ENCODE peak calls at places on chromosomes 11 and 22, in seven cellular contexts. One of them, this sample, is unnamed.

GRCh38 chr11:124950606-124951330 is 3.2 kb upstream of the CCDC15 start:
- DNase-seq in HT1080: peak
- DNase-seq in foreskin fibroblast: no peak
- DNase-seq in NCI-H2107: no peak
- DNase-seq in CD8-positive, alpha-beta T cell: no peak
- DNase-seq in CD4-positive, alpha-beta T cell: peak
- DNase-seq in fibroblast of the conjunctiva: no peak
- DNase-seq in this sample: no peak

GRCh38 chr11:32487270-32487669 is 51.9 kb upstream of the WT1 start:
- DNase-seq in CD8-positive, alpha-beta T cell: no peak
- DNase-seq in HT1080: no peak
- DNase-seq in foreskin fibroblast: no peak
- DNase-seq in NCI-H2107: no peak
- DNase-seq in CD4-positive, alpha-beta T cell: no peak
- DNase-seq in fibroblast of the conjunctiva: no peak
- DNase-seq in this sample: no peak

GRCh38 chr22:25420471-25420924 is 144.0 kb upstream of the GRK3 start:
- DNase-seq in CD4-positive, alpha-beta T cell: no peak
- DNase-seq in fibroblast of the conjunctiva: no peak
- DNase-seq in foreskin fibroblast: no peak
- DNase-seq in NCI-H2107: no peak
- DNase-seq in CD8-positive, alpha-beta T cell: no peak
- DNase-seq in HT1080: no peak
- DNase-seq in this sample: no peak

GRCh38 chr22:23516304-23516703 is 63.8 kb downstream of the IGLL1 start:
- DNase-seq in CD8-positive, alpha-beta T cell: no peak
- DNase-seq in NCI-H2107: no peak
- DNase-seq in foreskin fibroblast: no peak
- DNase-seq in fibroblast of the conjunctiva: no peak
- DNase-seq in HT1080: no peak
- DNase-seq in CD4-positive, alpha-beta T cell: no peak
- DNase-seq in this sample: no peak

GRCh38 chr11:117819096-117820040 is 5.2 kb downstream of the FXYD2 start:
- DNase-seq in foreskin fibroblast: peak
- DNase-seq in NCI-H2107: peak
- DNase-seq in HT1080: peak
- DNase-seq in CD4-positive, alpha-beta T cell: no peak
- DNase-seq in fibroblast of the conjunctiva: peak
- DNase-seq in CD8-positive, alpha-beta T cell: no peak
- DNase-seq in this sample: no peak

GRCh38 chr22:43378011-43378704 is 33.7 kb upstream of the MPPED1 start:
- DNase-seq in CD4-positive, alpha-beta T cell: no peak
- DNase-seq in foreskin fibroblast: no peak
- DNase-seq in NCI-H2107: no peak
- DNase-seq in fibroblast of the conjunctiva: no peak
- DNase-seq in HT1080: no peak
- DNase-seq in CD8-positive, alpha-beta T cell: no peak
- DNase-seq in this sample: no peak

GRCh38 chr22:48316876-48317250 is 1510.8 kb downstream of the BRD1 start:
- DNase-seq in HT1080: no peak
- DNase-seq in fibroblast of the conjunctiva: no peak
- DNase-seq in foreskin fibroblast: no peak
- DNase-seq in CD4-positive, alpha-beta T cell: no peak
- DNase-seq in NCI-H2107: no peak
- DNase-seq in CD8-positive, alpha-beta T cell: no peak
- DNase-seq in this sample: no peak

GRCh38 chr11:111088872-111089271 is 156.7 kb upstream of the POU2AF2 start:
- DNase-seq in CD8-positive, alpha-beta T cell: no peak
- DNase-seq in NCI-H2107: no peak
- DNase-seq in CD4-positive, alpha-beta T cell: no peak
- DNase-seq in fibroblast of the conjunctiva: no peak
- DNase-seq in HT1080: no peak
- DNase-seq in foreskin fibroblast: no peak
- DNase-seq in this sample: no peak

GRCh38 chr11:95499516-95500135 is 268.6 kb upstream of the SESN3 start:
- DNase-seq in foreskin fibroblast: peak
- DNase-seq in NCI-H2107: no peak
- DNase-seq in fibroblast of the conjunctiva: no peak
- DNase-seq in CD8-positive, alpha-beta T cell: no peak
- DNase-seq in CD4-positive, alpha-beta T cell: no peak
- DNase-seq in HT1080: peak
- DNase-seq in this sample: no peak

GRCh38 chr11:68542617-68543016 is 82.1 kb downstream of the PPP6R3 start:
- DNase-seq in CD4-positive, alpha-beta T cell: no peak
- DNase-seq in NCI-H2107: no peak
- DNase-seq in HT1080: peak
- DNase-seq in foreskin fibroblast: peak
- DNase-seq in fibroblast of the conjunctiva: peak
- DNase-seq in CD8-positive, alpha-beta T cell: no peak
- DNase-seq in this sample: no peak

GRCh38 chr11:114058026-114058706 is 1.3 kb upstream of the ZBTB16 start:
- DNase-seq in NCI-H2107: no peak
- DNase-seq in CD4-positive, alpha-beta T cell: no peak
- DNase-seq in CD8-positive, alpha-beta T cell: no peak
- DNase-seq in foreskin fibroblast: no peak
- DNase-seq in HT1080: no peak
- DNase-seq in fibroblast of the conjunctiva: no peak
- DNase-seq in this sample: no peak

GRCh38 chr22:31139866-31140716 is at the start of gene PLA2G3:
- DNase-seq in fibroblast of the conjunctiva: peak
- DNase-seq in CD8-positive, alpha-beta T cell: no peak
- DNase-seq in foreskin fibroblast: peak
- DNase-seq in CD4-positive, alpha-beta T cell: no peak
- DNase-seq in HT1080: peak
- DNase-seq in NCI-H2107: peak
- DNase-seq in this sample: no peak

GRCh38 chr11:57340228-57340627 is 2.1 kb downstream of the P2RX3 start:
- DNase-seq in NCI-H2107: no peak
- DNase-seq in CD8-positive, alpha-beta T cell: no peak
- DNase-seq in CD4-positive, alpha-beta T cell: no peak
- DNase-seq in fibroblast of the conjunctiva: no peak
- DNase-seq in foreskin fibroblast: peak
- DNase-seq in HT1080: no peak
- DNase-seq in this sample: no peak

GRCh38 chr11:119370486-119371046 is 10.9 kb downstream of the USP2 start:
- DNase-seq in CD8-positive, alpha-beta T cell: no peak
- DNase-seq in foreskin fibroblast: peak
- DNase-seq in HT1080: no peak
- DNase-seq in NCI-H2107: no peak
- DNase-seq in CD4-positive, alpha-beta T cell: no peak
- DNase-seq in fibroblast of the conjunctiva: no peak
- DNase-seq in this sample: no peak

GRCh38 chr11:73553266-73553665 is 44.6 kb downstream of the FAM168A start:
- DNase-seq in CD4-positive, alpha-beta T cell: no peak
- DNase-seq in fibroblast of the conjunctiva: no peak
- DNase-seq in CD8-positive, alpha-beta T cell: no peak
- DNase-seq in foreskin fibroblast: peak
- DNase-seq in NCI-H2107: no peak
- DNase-seq in HT1080: no peak
- DNase-seq in this sample: no peak

GRCh38 chr11:122796128-122796717 is 42.1 kb upstream of the CRTAM start:
- DNase-seq in HT1080: peak
- DNase-seq in CD8-positive, alpha-beta T cell: peak
- DNase-seq in NCI-H2107: no peak
- DNase-seq in CD4-positive, alpha-beta T cell: peak
- DNase-seq in fibroblast of the conjunctiva: no peak
- DNase-seq in foreskin fibroblast: peak
- DNase-seq in this sample: peak

GRCh38 chr11:68584097-68584496 is 100.2 kb upstream of the GAL start:
- DNase-seq in foreskin fibroblast: peak
- DNase-seq in CD8-positive, alpha-beta T cell: peak
- DNase-seq in fibroblast of the conjunctiva: no peak
- DNase-seq in HT1080: peak
- DNase-seq in NCI-H2107: no peak
- DNase-seq in CD4-positive, alpha-beta T cell: peak
- DNase-seq in this sample: peak

GRCh38 chr11:59208956-59209355 is 3.8 kb downstream of the MPEG1 start:
- DNase-seq in HT1080: no peak
- DNase-seq in foreskin fibroblast: no peak
- DNase-seq in CD8-positive, alpha-beta T cell: no peak
- DNase-seq in NCI-H2107: no peak
- DNase-seq in fibroblast of the conjunctiva: no peak
- DNase-seq in CD4-positive, alpha-beta T cell: no peak
- DNase-seq in this sample: no peak

GRCh38 chr11:130180491-130180890 is 20.9 kb downstream of the ST14 start:
- DNase-seq in HT1080: no peak
- DNase-seq in fibroblast of the conjunctiva: no peak
- DNase-seq in CD4-positive, alpha-beta T cell: no peak
- DNase-seq in foreskin fibroblast: peak
- DNase-seq in NCI-H2107: no peak
- DNase-seq in CD8-positive, alpha-beta T cell: no peak
- DNase-seq in this sample: no peak

GRCh38 chr11:80698646-80699045 is 1257.8 kb upstream of the TENM4 start:
- DNase-seq in foreskin fibroblast: no peak
- DNase-seq in fibroblast of the conjunctiva: no peak
- DNase-seq in CD4-positive, alpha-beta T cell: no peak
- DNase-seq in CD8-positive, alpha-beta T cell: no peak
- DNase-seq in HT1080: no peak
- DNase-seq in NCI-H2107: no peak
- DNase-seq in this sample: no peak

GRCh38 chr22:42296381-42296853 is 26.0 kb upstream of the TCF20 start:
- DNase-seq in foreskin fibroblast: no peak
- DNase-seq in CD8-positive, alpha-beta T cell: no peak
- DNase-seq in fibroblast of the conjunctiva: no peak
- DNase-seq in NCI-H2107: no peak
- DNase-seq in HT1080: peak
- DNase-seq in CD4-positive, alpha-beta T cell: peak
- DNase-seq in this sample: no peak

GRCh38 chr11:61579398-61580291 is 1.2 kb downstream of the SYT7 start:
- DNase-seq in NCI-H2107: no peak
- DNase-seq in fibroblast of the conjunctiva: no peak
- DNase-seq in CD4-positive, alpha-beta T cell: no peak
- DNase-seq in foreskin fibroblast: no peak
- DNase-seq in CD8-positive, alpha-beta T cell: no peak
- DNase-seq in HT1080: no peak
- DNase-seq in this sample: no peak

GRCh38 chr11:67252831-67253239 is 13.4 kb upstream of the GRK2 start:
- DNase-seq in CD8-positive, alpha-beta T cell: no peak
- DNase-seq in HT1080: peak
- DNase-seq in fibroblast of the conjunctiva: peak
- DNase-seq in CD4-positive, alpha-beta T cell: peak
- DNase-seq in foreskin fibroblast: peak
- DNase-seq in NCI-H2107: no peak
- DNase-seq in this sample: no peak

GRCh38 chr11:73942030-73942429 is 8.8 kb upstream of the DNAJB13 start:
- DNase-seq in CD8-positive, alpha-beta T cell: no peak
- DNase-seq in fibroblast of the conjunctiva: no peak
- DNase-seq in CD4-positive, alpha-beta T cell: no peak
- DNase-seq in HT1080: no peak
- DNase-seq in NCI-H2107: no peak
- DNase-seq in foreskin fibroblast: no peak
- DNase-seq in this sample: no peak

GRCh38 chr11:10480026-10480425 is 25.0 kb downstream of the AMPD3 start:
- DNase-seq in CD4-positive, alpha-beta T cell: no peak
- DNase-seq in foreskin fibroblast: no peak
- DNase-seq in CD8-positive, alpha-beta T cell: no peak
- DNase-seq in NCI-H2107: no peak
- DNase-seq in fibroblast of the conjunctiva: no peak
- DNase-seq in HT1080: no peak
- DNase-seq in this sample: no peak

GRCh38 chr11:60864856-60865513 is 2.4 kb upstream of the ZP1 start:
- DNase-seq in foreskin fibroblast: no peak
- DNase-seq in CD8-positive, alpha-beta T cell: no peak
- DNase-seq in CD4-positive, alpha-beta T cell: no peak
- DNase-seq in NCI-H2107: no peak
- DNase-seq in fibroblast of the conjunctiva: no peak
- DNase-seq in HT1080: no peak
- DNase-seq in this sample: no peak

GRCh38 chr22:36977401-36977861 is 41.8 kb downstream of the TST start:
- DNase-seq in NCI-H2107: no peak
- DNase-seq in fibroblast of the conjunctiva: no peak
- DNase-seq in HT1080: no peak
- DNase-seq in CD8-positive, alpha-beta T cell: peak
- DNase-seq in foreskin fibroblast: peak
- DNase-seq in CD4-positive, alpha-beta T cell: peak
- DNase-seq in this sample: peak

GRCh38 chr22:50627914-50628542 is at the start of gene ARSA:
- DNase-seq in HT1080: peak
- DNase-seq in CD4-positive, alpha-beta T cell: peak
- DNase-seq in fibroblast of the conjunctiva: peak
- DNase-seq in NCI-H2107: peak
- DNase-seq in foreskin fibroblast: peak
- DNase-seq in CD8-positive, alpha-beta T cell: peak
- DNase-seq in this sample: peak

GRCh38 chr22:42443240-42444059 is 11.2 kb upstream of the NFAM1 start:
- DNase-seq in fibroblast of the conjunctiva: no peak
- DNase-seq in HT1080: no peak
- DNase-seq in CD8-positive, alpha-beta T cell: no peak
- DNase-seq in NCI-H2107: no peak
- DNase-seq in CD4-positive, alpha-beta T cell: no peak
- DNase-seq in foreskin fibroblast: no peak
- DNase-seq in this sample: no peak

GRCh38 chr22:24588370-24588755 is 4.5 kb downstream of the LRRC75B start:
- DNase-seq in foreskin fibroblast: no peak
- DNase-seq in HT1080: peak
- DNase-seq in fibroblast of the conjunctiva: no peak
- DNase-seq in CD4-positive, alpha-beta T cell: no peak
- DNase-seq in CD8-positive, alpha-beta T cell: no peak
- DNase-seq in NCI-H2107: no peak
- DNase-seq in this sample: no peak

GRCh38 chr22:19984201-19984753 is 32.3 kb downstream of the ARVCF start:
- DNase-seq in HT1080: peak
- DNase-seq in CD4-positive, alpha-beta T cell: no peak
- DNase-seq in CD8-positive, alpha-beta T cell: no peak
- DNase-seq in fibroblast of the conjunctiva: no peak
- DNase-seq in NCI-H2107: no peak
- DNase-seq in foreskin fibroblast: peak
- DNase-seq in this sample: no peak

GRCh38 chr11:78050964-78051831 is 12.5 kb upstream of the THRSP start:
- DNase-seq in CD4-positive, alpha-beta T cell: no peak
- DNase-seq in foreskin fibroblast: peak
- DNase-seq in CD8-positive, alpha-beta T cell: no peak
- DNase-seq in fibroblast of the conjunctiva: no peak
- DNase-seq in HT1080: peak
- DNase-seq in NCI-H2107: no peak
- DNase-seq in this sample: no peak

GRCh38 chr11:35962373-35963138 is 18.7 kb downstream of the LDLRAD3 start:
- DNase-seq in CD4-positive, alpha-beta T cell: no peak
- DNase-seq in NCI-H2107: no peak
- DNase-seq in CD8-positive, alpha-beta T cell: no peak
- DNase-seq in fibroblast of the conjunctiva: no peak
- DNase-seq in HT1080: no peak
- DNase-seq in foreskin fibroblast: peak
- DNase-seq in this sample: no peak

GRCh38 chr22:44567846-44568493 is 69.9 kb upstream of the RTL6 start:
- DNase-seq in CD8-positive, alpha-beta T cell: peak
- DNase-seq in HT1080: peak
- DNase-seq in NCI-H2107: no peak
- DNase-seq in foreskin fibroblast: peak
- DNase-seq in fibroblast of the conjunctiva: peak
- DNase-seq in CD4-positive, alpha-beta T cell: peak
- DNase-seq in this sample: peak